ENCODE peak calls at places on chromosomes 11 and 22, in seven cellular contexts. T is fibroblast of lung; W is stimulated activated CD4-positive, alpha-beta T cell treated with anti-CD3 and anti-CD28 coated beads, Interleukin-12 subunit alpha, Interleukin-12 subunit beta, amount 100 ng/mL, for 4 hours; B is activated CD8-positive, alpha-beta memory T cell treated with anti-CD3 and anti-CD28 coated beads for 4 hours; F is HTR-8/SVneo; S is stimulated activated CD8-positive, alpha-beta memory T cell treated with anti-CD3 and anti-CD28 coated beads, Interleukin-2, amount 100 ng/mL, for 48 hours; M is NCI-H187 treated with DMSO at 0.1 percent for 48 hours. Q is an unnamed sample.

GRCh38 chr22:50498322-50498861 is 9.1 kb downstream of the LMF2 start:
- DNase-seq in M (no peak), S (peak), W (peak), B (peak), F (peak), T (peak), Q (peak)

GRCh38 chr11:120773501-120774031 is 250.3 kb upstream of the TBCEL start:
- DNase-seq in T (peak), W (no peak), B (no peak), S (no peak), F (no peak), M (no peak), Q (no peak)

GRCh38 chr22:23691748-23692423 is 1.1 kb downstream of the RGL4 start:
- DNase-seq in B (no peak), T (no peak), M (no peak), F (no peak), S (no peak), W (no peak), Q (no peak)

GRCh38 chr22:47038206-47038835 is 275.9 kb downstream of the TBC1D22A start:
- DNase-seq in F (no peak), B (no peak), W (no peak), M (no peak), T (peak), S (no peak), Q (no peak)

GRCh38 chr11:36775157-36775556 is 177.1 kb upstream of the RAG2 start:
- DNase-seq in W (no peak), F (no peak), B (no peak), S (no peak), M (no peak), T (peak), Q (no peak)

GRCh38 chr11:129643031-129643721 is 172.5 kb upstream of the TMEM45B start:
- DNase-seq in S (no peak), F (peak), B (no peak), W (no peak), T (peak), M (no peak), Q (no peak)

GRCh38 chr11:128474036-128474874 is 113.1 kb downstream of the ETS1 start:
- DNase-seq in B (no peak), T (no peak), S (no peak), W (no peak), F (no peak), M (no peak), Q (no peak)

GRCh38 chr11:4041731-4042391 is 52.7 kb upstream of the RRM1 start:
- DNase-seq in W (no peak), T (peak), F (no peak), B (no peak), S (no peak), M (no peak), Q (no peak)

GRCh38 chr22:30604723-30605122 is 2.3 kb upstream of the TCN2 start:
- DNase-seq in W (no peak), B (no peak), M (no peak), S (no peak), F (no peak), T (no peak), Q (no peak)

GRCh38 chr22:23520875-23521441 is 59.1 kb downstream of the IGLL1 start:
- DNase-seq in W (no peak), T (peak), B (no peak), M (no peak), F (peak), S (no peak), Q (peak)

GRCh38 chr11:17314904-17315426 is 36.6 kb upstream of the NCR3LG1 start:
- DNase-seq in F (no peak), B (no peak), T (no peak), W (no peak), M (no peak), S (no peak), Q (no peak)

GRCh38 chr11:69504127-69504526 is 22.7 kb downstream of the LINC01488 start:
- DNase-seq in B (no peak), T (no peak), S (no peak), M (no peak), W (no peak), F (no peak), Q (no peak)

GRCh38 chr11:69106124-69106811 is 49.5 kb upstream of the SMIM38 start:
- DNase-seq in S (no peak), M (no peak), F (no peak), T (no peak), W (no peak), B (no peak), Q (no peak)